ENCODE peak calls at places on chromosomes 5 and 9, in seven cellular contexts. Y is CD8-positive, alpha-beta T cell; C is mesenchymal stem cell; B is adipocyte; L is PC-3; G is IMR-90; W is upper lobe of right lung. A is an unnamed sample.

GRCh38 chr9:127112056-127112455 is 10.4 kb downstream of the ANGPTL2 start:
- DNase-seq in C (no peak), L (no peak), B (no peak), W (no peak), G (no peak), Y (no peak), A (no peak)

GRCh38 chr9:81118416-81118815 is 570.9 kb downstream of the TLE1 start:
- DNase-seq in L (no peak), W (no peak), Y (no peak), B (peak; percentile 28), G (peak; percentile 31), C (peak; percentile 58), A (no peak)

GRCh38 chr5:135569755-135570452 is 8.9 kb downstream of the CXCL14 start:
- DNase-seq in B (peak; percentile 32), W (no peak), Y (no peak), L (peak; percentile 55), G (peak; percentile 36), C (peak; percentile 22), A (peak; percentile 60)

GRCh38 chr5:172662596-172662995 is 21.5 kb downstream of the NEURL1B start:
- DNase-seq in C (no peak), B (no peak), Y (no peak), L (no peak), W (peak; percentile 6), G (no peak), A (peak; percentile 33)

GRCh38 chr9:98191615-98192502 is 578 bp downstream of the CORO2A start:
- DNase-seq in Y (peak; percentile 47), C (no peak), G (no peak), W (peak; percentile 86), L (peak; percentile 9), B (peak; percentile 17), A (no peak)

GRCh38 chr5:170132642-170133448 is 27.1 kb downstream of the FOXI1 start:
- DNase-seq in B (peak; percentile 93), L (peak; percentile 49), W (no peak), C (peak; percentile 63), G (peak; percentile 44), Y (no peak), A (peak; percentile 18)

GRCh38 chr9:6134661-6135177 is 80.9 kb upstream of the IL33 start:
- DNase-seq in W (no peak), G (no peak), B (no peak), C (no peak), L (peak; percentile 59), Y (no peak), A (no peak)

GRCh38 chr5:38420691-38421395 is 135.6 kb downstream of the LIFR start:
- DNase-seq in W (no peak), B (peak; percentile 85), Y (no peak), G (peak; percentile 69), C (peak; percentile 75), L (peak; percentile 83), A (peak; percentile 52)

GRCh38 chr5:178295589-178295988 is 63.0 kb upstream of the PHYKPL start:
- DNase-seq in G (no peak), Y (no peak), B (no peak), W (no peak), C (no peak), L (no peak), A (no peak)

GRCh38 chr5:83076742-83077661 is at the start of the genes TMEM167A and XRCC4:
- DNase-seq in B (peak; percentile 100), C (peak; percentile 99), L (peak; percentile 98), W (peak; percentile 97), G (peak; percentile 99), Y (peak; percentile 95), A (peak; percentile 100)

GRCh38 chr5:154753792-154754191 is 1.4 kb upstream of the LARP1 start:
- DNase-seq in G (peak; percentile 97), Y (no peak), W (no peak), B (peak; percentile 91), L (no peak), C (peak; percentile 59), A (peak; percentile 98)

GRCh38 chr5:170631471-170632195 is 127.8 kb downstream of the KCNIP1 start:
- DNase-seq in W (peak; percentile 40), L (no peak), C (peak; percentile 64), Y (no peak), B (no peak), G (no peak), A (peak; percentile 43)

GRCh38 chr9:98972641-98973545 is 29.2 kb downstream of the COL15A1 start:
- DNase-seq in Y (no peak), G (no peak), C (no peak), L (no peak), B (no peak), W (no peak), A (no peak)

GRCh38 chr9:131623655-131624330 is 78.5 kb downstream of the PRRT1B start:
- DNase-seq in B (no peak), G (no peak), Y (no peak), W (no peak), C (no peak), L (no peak), A (no peak)

DNA sequence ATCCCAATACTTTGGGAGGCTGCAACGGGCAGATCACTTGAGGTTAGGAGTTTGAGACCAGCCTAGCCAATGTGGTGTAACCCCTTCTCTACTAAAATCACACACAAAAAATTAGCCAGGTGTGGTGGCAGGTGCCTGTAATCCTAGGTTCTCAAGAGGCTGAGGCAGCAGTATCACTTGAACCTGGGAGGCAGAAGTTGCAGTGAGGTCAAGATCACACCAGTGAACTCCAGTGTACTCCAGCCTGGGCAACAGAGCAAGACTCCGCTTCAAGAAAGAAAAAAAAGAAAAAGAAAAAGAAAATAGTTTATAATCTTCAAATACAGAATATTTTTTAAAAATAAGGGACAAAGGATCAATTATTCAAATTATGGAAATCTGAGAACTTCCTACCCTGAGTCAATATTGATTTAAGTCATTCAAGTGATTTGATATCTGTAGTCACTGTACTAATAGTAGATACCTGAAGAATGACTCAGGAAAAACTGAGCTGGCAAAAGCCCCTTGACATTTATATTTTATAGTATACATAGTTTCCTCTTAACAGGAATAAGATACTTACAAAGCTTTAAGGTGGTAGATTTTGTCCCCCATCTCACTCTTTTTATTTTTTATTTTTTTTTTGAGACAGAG is 61.8 kb downstream of the PTBP3 start:
- DNase-seq in W (no peak), C (no peak), Y (no peak), G (peak; percentile 62), L (peak; percentile 83), B (no peak), A (no peak)
- H3K36me3 ChIP-seq in W (peaks cover under 1% of the 10 kb centered on the region), C (peaks cover 17% of the 10 kb centered on the region), Y (no peaks in the 10 kb centered on the region), G (peaks cover 3% of the 10 kb centered on the region), L (peaks cover 15% of the 10 kb centered on the region), B (peaks cover 1% of the 10 kb centered on the region), A (no peaks in the 10 kb centered on the region)

DNA sequence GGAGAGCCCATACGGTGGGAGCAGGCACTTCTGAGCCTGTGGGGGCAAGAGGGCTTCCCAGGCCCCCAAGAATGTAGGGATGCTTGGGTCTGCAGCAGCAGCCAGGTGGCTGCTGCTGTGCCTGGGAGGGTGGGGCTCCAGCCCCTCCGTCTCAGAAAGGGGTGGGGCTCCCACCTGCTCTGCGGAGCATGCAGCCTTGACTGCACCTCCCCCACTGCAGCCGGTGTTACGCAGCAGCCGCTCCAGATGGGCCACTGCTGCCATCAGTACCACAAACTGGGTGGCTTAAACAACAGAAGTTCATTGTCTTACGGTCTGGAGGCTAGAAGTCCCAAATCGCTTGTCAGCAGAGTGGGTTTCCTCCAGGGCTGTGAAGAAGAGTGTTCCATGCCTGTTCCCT is 365.5 kb downstream of the TMEM38B start:
- DNase-seq in G (no peak), C (no peak), B (no peak), W (no peak), L (no peak), Y (no peak), A (no peak)
- H3K4me3 ChIP-seq in G (no peak overlapping the region), C (no peak overlapping the region), B (no peak overlapping the region), W (no peak overlapping the region), L (no peak overlapping the region), Y (no peak overlapping the region), A (no peak overlapping the region)

GRCh38 chr5:26802944-26803343 is 235.4 kb downstream of the CDH9 start:
- DNase-seq in L (no peak), W (no peak), Y (no peak), C (no peak), G (no peak), B (no peak), A (no peak)
- H3K9me3 ChIP-seq in L (peaks cover 6% of the 10 kb centered on the region), W (no peaks in the 10 kb centered on the region), Y (no peaks in the 10 kb centered on the region), C (peaks cover 32% of the 10 kb centered on the region), G (peaks cover 12% of the 10 kb centered on the region), B (peaks cover 27% of the 10 kb centered on the region), A (peaks cover 30% of the 10 kb centered on the region)

DNA sequence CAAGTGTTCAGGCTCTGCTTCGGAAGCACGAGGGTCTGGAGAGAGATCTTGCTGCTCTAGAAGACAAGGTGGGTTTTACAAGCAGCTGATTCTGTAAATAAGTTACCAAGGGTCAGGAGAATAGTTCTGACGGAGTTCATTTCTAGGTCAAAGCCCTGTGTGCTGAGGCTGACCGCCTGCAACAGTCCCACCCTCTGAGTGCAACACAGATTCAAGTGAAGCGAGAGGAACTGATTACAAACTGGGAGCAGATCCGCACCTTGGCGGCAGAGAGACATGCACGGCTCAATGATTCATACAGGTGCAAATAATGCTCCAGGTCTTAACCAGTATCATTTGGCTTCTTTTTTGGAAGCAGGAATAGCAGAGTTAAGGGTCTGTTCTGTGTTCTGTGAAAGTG is 24.8 kb downstream of the SPTAN1 start:
- DNase-seq in Y (no peak), W (no peak), L (no peak), G (no peak), C (no peak), B (no peak), A (no peak)
- H3K36me3 ChIP-seq in Y (peaks cover 80% of the 10 kb centered on the region), W (peaks cover 100% of the 10 kb centered on the region), L (peaks cover 78% of the 10 kb centered on the region), G (peaks cover 72% of the 10 kb centered on the region), C (peaks cover 97% of the 10 kb centered on the region), B (peaks cover 96% of the 10 kb centered on the region), A (peaks cover 85% of the 10 kb centered on the region)

DNA sequence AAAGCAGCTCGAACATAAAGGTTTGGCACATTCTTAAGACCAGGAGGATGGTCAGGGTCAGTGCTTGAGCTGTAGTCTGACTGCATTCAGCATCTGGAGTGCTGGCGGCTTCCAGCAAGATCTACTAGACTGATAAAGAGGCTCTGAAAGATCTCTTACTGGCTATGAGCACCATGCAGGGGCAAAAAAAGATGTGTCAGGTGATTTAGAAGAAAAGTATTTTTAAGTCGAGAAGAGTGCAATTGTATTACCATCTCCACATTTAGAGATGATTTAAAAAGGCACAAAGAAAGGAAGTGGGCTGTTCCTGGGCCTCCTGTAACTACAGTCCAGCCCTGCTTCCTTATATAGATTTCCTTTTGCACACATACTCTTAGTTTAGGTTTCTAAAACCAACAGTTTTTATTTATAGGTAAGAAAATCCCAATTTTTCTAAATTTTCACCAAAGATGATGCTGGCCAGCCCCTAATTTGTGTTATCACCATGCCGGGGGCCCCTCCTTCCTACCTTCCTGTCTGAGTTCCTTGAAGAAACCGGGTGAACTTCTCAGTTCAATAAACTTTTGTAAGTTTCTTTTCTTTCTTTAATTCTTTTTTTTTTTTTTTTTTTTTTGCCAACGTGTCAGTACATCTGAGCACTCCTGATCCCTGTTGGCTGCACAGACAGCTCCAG is 65.9 kb upstream of the PLPP1 start:
- DNase-seq in C (peak; percentile 76), W (no peak), Y (no peak), G (peak; percentile 60), B (peak; percentile 78), L (peak; percentile 10), A (peak; percentile 30)
- H3K4me3 ChIP-seq in C (no peak overlapping the region), W (no peak overlapping the region), Y (no peak overlapping the region), G (no peak overlapping the region), B (peak overlapping the region; percentile 70), L (peak overlapping the region; percentile 51), A (no peak overlapping the region)

GRCh38 chr5:141388661-141389060 is 1.2 kb downstream of the PCDHGB4 start:
- DNase-seq in G (no peak), L (no peak), C (no peak), B (no peak), Y (no peak), W (no peak), A (no peak)
- H3K9me3 ChIP-seq in G (peaks cover 50% of the 10 kb centered on the region), L (peaks cover 6% of the 10 kb centered on the region), C (peaks cover 63% of the 10 kb centered on the region), B (peaks cover 63% of the 10 kb centered on the region), Y (peaks cover 7% of the 10 kb centered on the region), W (peaks cover 40% of the 10 kb centered on the region), A (peaks cover 11% of the 10 kb centered on the region)